ENCODE peak calls at places on chromosome 6, in six cellular contexts. U is NCI-H446 treated with DMSO at 0.1 percent for 48 hours, L is NCI-H345, G is G401, I is astrocyte, Y is GDM1. D is an unnamed sample.

GRCh38 chr6:74745670-74746069 is 460.2 kb downstream of the COL12A1 start:
- DNase-seq in U (no peak), I (no peak), L (no peak), Y (no peak), G (no peak), D (no peak)

GRCh38 chr6:158464483-158464882 is 95.4 kb upstream of the TMEM181 start:
- DNase-seq in Y (no peak), I (no peak), U (no peak), G (no peak), L (no peak), D (no peak)

GRCh38 chr6:159180001-159180400 is 10.8 kb downstream of the FNDC1 start:
- DNase-seq in G (no peak), U (no peak), I (peak), L (peak), Y (no peak), D (no peak)

GRCh38 chr6:158518196-158519127 is 41.4 kb upstream of the TMEM181 start:
- DNase-seq in Y (peak), I (peak), L (peak), G (peak), U (no peak), D (peak)

GRCh38 chr6:66210964-66211363 is 503.9 kb upstream of the EYS start:
- DNase-seq in U (no peak), I (no peak), Y (no peak), L (no peak), G (no peak), D (no peak)

GRCh38 chr6:7479801-7480266 is 61.6 kb upstream of the DSP start:
- DNase-seq in G (no peak), U (no peak), Y (no peak), I (peak), L (no peak), D (no peak)

GRCh38 chr6:36656441-36656840 is 22.1 kb upstream of the CDKN1A start:
- DNase-seq in G (no peak), U (no peak), I (peak), L (no peak), Y (no peak), D (no peak)

GRCh38 chr6:162543221-162543620 is 184.3 kb downstream of the PRKN start:
- DNase-seq in U (no peak), L (no peak), Y (no peak), I (no peak), G (no peak), D (no peak)

GRCh38 chr6:142459267-142459666 is 157.5 kb downstream of the ADGRG6 start:
- DNase-seq in Y (no peak), I (peak), L (no peak), G (no peak), U (no peak), D (no peak)

GRCh38 chr6:83221886-83222479 is 28.8 kb downstream of the RWDD2A start:
- DNase-seq in Y (no peak), U (no peak), L (peak), I (peak), G (peak), D (peak)

GRCh38 chr6:10855233-10855632 is 16.9 kb upstream of the MAK start:
- DNase-seq in L (no peak), G (no peak), Y (no peak), U (no peak), I (no peak), D (no peak)

GRCh38 chr6:110703010-110703905 is 112.0 kb downstream of the CDK19 start:
- DNase-seq in I (no peak), Y (no peak), G (no peak), U (no peak), L (no peak), D (no peak)

GRCh38 chr6:88760091-88760490 is 203.3 kb downstream of the RNGTT start:
- DNase-seq in U (no peak), L (no peak), Y (no peak), G (no peak), I (no peak), D (no peak)

GRCh38 chr6:36075656-36076055 is 48.0 kb downstream of the MAPK14 start:
- DNase-seq in U (no peak), I (no peak), L (no peak), Y (no peak), G (peak), D (no peak)

GRCh38 chr6:157317129-157317814 is 6.0 kb downstream of the TMEM242 start:
- DNase-seq in L (no peak), U (no peak), Y (no peak), G (peak), I (peak), D (no peak)

GRCh38 chr6:9520417-9521151 is 894.3 kb downstream of the TFAP2A start:
- DNase-seq in U (no peak), G (no peak), I (peak), Y (no peak), L (no peak), D (no peak)

GRCh38 chr6:169023161-169023874 is 230.3 kb downstream of the THBS2 start:
- DNase-seq in I (no peak), G (no peak), U (no peak), Y (no peak), L (no peak), D (no peak)

GRCh38 chr6:137202078-137202477 is 17.1 kb downstream of the IFNGR1 start:
- DNase-seq in G (peak), L (no peak), Y (no peak), U (no peak), I (no peak), D (no peak)

GRCh38 chr6:169324086-169324485 is 70.4 kb upstream of the THBS2 start:
- DNase-seq in I (no peak), L (no peak), Y (no peak), G (no peak), U (no peak), D (no peak)

GRCh38 chr6:74899416-74899815 is 306.4 kb downstream of the COL12A1 start:
- DNase-seq in I (peak), G (no peak), Y (no peak), U (no peak), L (no peak), D (no peak)

GRCh38 chr6:84789170-84789569 is 24.8 kb upstream of the TBX18 start:
- DNase-seq in G (no peak), U (no peak), L (no peak), I (no peak), Y (no peak), D (no peak)

GRCh38 chr6:108621117-108621516 is 60.4 kb downstream of the FOXO3 start:
- DNase-seq in Y (peak), I (peak), L (no peak), G (peak), U (no peak), D (no peak)

GRCh38 chr6:155248021-155249001 is 15.5 kb upstream of the CLDN20 start:
- DNase-seq in G (peak), I (peak), L (no peak), Y (no peak), U (no peak), D (no peak)

GRCh38 chr6:29864037-29864795 is 36.6 kb downstream of the HLA-G start:
- DNase-seq in I (no peak), Y (no peak), L (no peak), G (no peak), U (no peak), D (no peak)

GRCh38 chr6:130958468-130958867 is 104.6 kb downstream of the EPB41L2 start:
- DNase-seq in L (no peak), U (no peak), Y (no peak), I (peak), G (no peak), D (no peak)

GRCh38 chr6:156954191-156954590 is 177.0 kb downstream of the ARID1B start:
- DNase-seq in Y (no peak), L (no peak), I (no peak), U (no peak), G (no peak), D (no peak)

GRCh38 chr6:45032426-45032825 is 295.7 kb upstream of the RUNX2 start:
- DNase-seq in L (no peak), Y (no peak), G (no peak), U (no peak), I (no peak), D (no peak)

GRCh38 chr6:56999049-56999448 is 44.1 kb downstream of the BEND6 start:
- DNase-seq in U (no peak), I (no peak), L (no peak), G (no peak), Y (no peak), D (no peak)

GRCh38 chr6:25248100-25248499 is 31.1 kb upstream of the CARMIL1 start:
- DNase-seq in I (peak), L (no peak), U (no peak), G (no peak), Y (no peak), D (no peak)

D was measured in DMS 273 treated with DMSO at 0.1 percent for 48 hours.